ENCODE peak calls at places on chromosome 6, in eight cellular contexts. I is HCT116, K is SK-N-SH, Y is K562, R is GM12878, J is H1, N is HepG2, U is endothelial cell of umbilical vein. H is an unnamed sample.

GRCh38 chr6:51908243-51908642 is 179.2 kb downstream of the PKHD1 start:
- DNase-seq in U (no peak), Y (no peak), K (no peak), J (no peak), I (no peak), R (no peak), N (no peak), H (no peak)

GRCh38 chr6:149443411-149444181 is 41.2 kb downstream of the ZC3H12D start:
- DNase-seq in J (no peak), U (no peak), Y (no peak), K (no peak), N (no peak), I (no peak), R (no peak), H (peak; percentile 44)

GRCh38 chr6:161273752-161274487 is at the start of gene AGPAT4:
- DNase-seq in U (peak; percentile 98), J (peak; percentile 76), N (peak; percentile 32), I (peak; percentile 92), R (peak; percentile 62), Y (peak; percentile 96), K (peak; percentile 85), H (peak; percentile 94)

GRCh38 chr6:21479140-21479539 is 114.4 kb upstream of the SOX4 start:
- DNase-seq in I (no peak), N (no peak), R (no peak), J (no peak), K (peak; percentile 39), U (peak; percentile 84), Y (no peak), H (no peak)

GRCh38 chr6:75230484-75231325 is 12.9 kb downstream of the COX7A2 start:
- DNase-seq in Y (peak; percentile 54), K (peak; percentile 36), U (peak; percentile 70), N (peak; percentile 58), I (peak; percentile 44), R (no peak), J (no peak), H (peak; percentile 52)

GRCh38 chr6:36320475-36320874 is 16.2 kb downstream of the BNIP5 start:
- DNase-seq in K (no peak), N (peak; percentile 76), R (no peak), U (no peak), J (no peak), Y (no peak), I (no peak), H (no peak)

GRCh38 chr6:87870606-87871005 is 168.6 kb upstream of the AKIRIN2 start:
- DNase-seq in N (no peak), I (no peak), Y (no peak), J (no peak), U (no peak), K (no peak), R (no peak), H (no peak)

GRCh38 chr6:136191606-136192005 is 58.5 kb downstream of the MTFR2 start:
- DNase-seq in U (no peak), Y (no peak), R (no peak), K (no peak), J (no peak), N (no peak), I (no peak), H (no peak)

GRCh38 chr6:64930664-64931063 is 776.4 kb downstream of the EYS start:
- DNase-seq in I (no peak), R (no peak), N (no peak), Y (no peak), K (peak; percentile 35), J (no peak), U (no peak), H (no peak)

DNA sequence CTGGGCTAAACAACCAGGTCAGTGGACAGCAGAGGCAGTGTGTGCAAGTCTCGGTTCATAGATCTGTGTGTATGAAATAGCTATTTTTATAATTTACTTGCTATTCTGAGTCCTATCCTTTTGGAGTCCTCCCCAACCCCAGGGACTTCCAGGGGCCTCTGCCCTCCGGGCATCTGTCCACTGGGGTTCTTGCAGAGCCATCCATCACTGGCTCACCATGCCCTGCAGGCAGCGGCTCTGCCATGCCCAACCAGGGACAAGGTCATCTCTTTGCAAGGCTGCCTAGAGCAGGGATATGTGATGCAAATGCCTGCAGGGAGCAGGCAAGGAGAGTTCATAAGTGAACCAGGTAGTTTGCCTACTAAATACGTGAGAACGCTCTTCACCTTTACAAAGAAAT is 10.5 kb upstream of the BEND3 start:
- DNase-seq in Y (no peak), K (no peak), U (no peak), N (no peak), I (no peak), R (no peak), J (no peak), H (no peak)
- H3K27ac ChIP-seq in Y (no peak overlapping the region), K (no peak overlapping the region), U (no peak overlapping the region), N (no peak overlapping the region), I (no peak overlapping the region), R (no peak overlapping the region), J (no peak overlapping the region), H (no peak overlapping the region)

GRCh38 chr6:39819676-39820075 is 27.5 kb downstream of the DAAM2 start:
- DNase-seq in K (no peak), J (no peak), Y (no peak), R (no peak), I (no peak), N (no peak), U (no peak), H (no peak)
- H3K9ac ChIP-seq in K (no peak overlapping the region), J (no peak overlapping the region), Y (no peak overlapping the region), R (no peak overlapping the region), I (no peak overlapping the region), N (no peak overlapping the region), U (no peak overlapping the region), H (no peak overlapping the region)

DNA sequence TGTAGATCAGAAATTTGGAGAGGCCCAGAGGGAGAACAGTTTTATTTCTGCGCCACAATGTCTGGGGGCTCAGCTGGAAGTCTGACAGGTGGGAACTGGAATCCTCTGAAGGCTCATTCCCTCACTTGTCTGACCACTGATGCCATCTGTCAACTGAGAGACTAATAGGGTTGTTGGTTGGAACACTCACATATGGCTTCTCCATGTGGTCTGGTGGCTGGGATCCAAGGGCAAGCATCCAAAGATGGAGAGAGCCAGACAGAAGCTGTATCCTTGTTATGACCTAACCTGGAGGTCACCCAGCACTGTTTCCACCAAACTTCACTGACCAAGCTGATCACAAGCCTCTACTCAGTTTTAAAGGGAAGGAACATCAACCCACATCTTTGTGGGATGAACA is 117.9 kb upstream of the AKAP12 start:
- DNase-seq in I (no peak), J (no peak), N (no peak), K (no peak), U (no peak), R (no peak), Y (no peak), H (no peak)
- TF ChIP-seq POLR2AphosphoS5 in I (no peak), J (no peak), N (no peak), K (no peak), U (no peak), R (no peak), Y (no peak), H (no peak)

GRCh38 chr6:26022737-26023136 is 60.1 kb downstream of the TRIM38 start:
- DNase-seq in U (no peak), J (no peak), N (no peak), K (no peak), I (no peak), Y (no peak), R (no peak), H (no peak)
- H3K27ac ChIP-seq in U (peak overlapping the region; percentile 84), J (peak overlapping the region; percentile 28), N (no peak overlapping the region), K (peak overlapping the region; percentile 99), I (peak overlapping the region; percentile 93), Y (peak overlapping the region; percentile 96), R (peak overlapping the region; percentile 98), H (peak overlapping the region; percentile 82)

GRCh38 chr6:146957443-146957842 is 246.8 kb upstream of the STXBP5 start:
- DNase-seq in U (no peak), I (no peak), N (no peak), R (no peak), J (no peak), Y (no peak), K (no peak), H (no peak)

GRCh38 chr6:146965110-146965689 is 239.0 kb upstream of the STXBP5 start:
- DNase-seq in U (no peak), K (no peak), Y (no peak), I (no peak), N (no peak), R (no peak), J (no peak), H (no peak)

GRCh38 chr6:146962332-146962731 is 241.9 kb upstream of the STXBP5 start:
- DNase-seq in K (no peak), R (no peak), Y (no peak), I (no peak), N (no peak), U (no peak), J (no peak), H (no peak)

GRCh38 chr6:146961831-146962230 is 242.4 kb upstream of the STXBP5 start:
- DNase-seq in R (no peak), N (no peak), J (no peak), K (no peak), U (no peak), Y (no peak), I (no peak), H (no peak)
- H3K9ac ChIP-seq in R (no peak overlapping the region), N (no peak overlapping the region), J (no peak overlapping the region), K (no peak overlapping the region), U (no peak overlapping the region), Y (no peak overlapping the region), I (no peak overlapping the region), H (no peak overlapping the region)